ENCODE peak calls at places on chromosomes 7 and 10, in nine cellular contexts. Y, G, A, V, K, I, T, J and X are unnamed samples.

GRCh38 chr7:41097501-41097900 is 605.4 kb downstream of the INHBA start:
- DNase-seq in Y (no peak), G (no peak), A (no peak), V (no peak), K (no peak), I (no peak), T (peak), J (no peak), X (no peak)

GRCh38 chr10:95728535-95728934 is 27.4 kb upstream of the ENTPD1 start:
- DNase-seq in Y (no peak), G (no peak), A (no peak), V (no peak), K (no peak), I (no peak), T (peak), J (no peak), X (no peak)

GRCh38 chr10:124636271-124636993 is 107.7 kb downstream of the FAM53B start:
- DNase-seq in Y (no peak), G (no peak), A (no peak), V (no peak), K (no peak), I (no peak), T (no peak), J (peak), X (peak)

GRCh38 chr10:101986277-101986971 is 69.5 kb downstream of the ARMH3 start:
- DNase-seq in Y (no peak), G (no peak), A (no peak), V (no peak), K (no peak), I (no peak), T (no peak), J (no peak), X (no peak)

GRCh38 chr7:761101-761500 is 34.0 kb upstream of the PRKAR1B start:
- DNase-seq in Y (no peak), G (no peak), A (no peak), V (no peak), K (no peak), I (no peak), T (no peak), J (no peak), X (no peak)

GRCh38 chr10:35063837-35064454 is 26.2 kb downstream of the CUL2 start:
- DNase-seq in Y (no peak), G (no peak), A (no peak), V (no peak), K (no peak), I (no peak), T (no peak), J (no peak), X (no peak)

GRCh38 chr10:49066944-49067730 is 48.2 kb downstream of the VSTM4 start:
- DNase-seq in Y (no peak), G (no peak), A (no peak), V (no peak), K (no peak), I (no peak), T (no peak), J (no peak), X (no peak)

GRCh38 chr10:5565671-5566581 is 41.2 kb downstream of the CALML3 start:
- DNase-seq in Y (no peak), G (no peak), A (peak), V (no peak), K (no peak), I (no peak), T (peak), J (no peak), X (no peak)

GRCh38 chr7:1113548-1113885 is 25.6 kb downstream of the GPER1 start:
- DNase-seq in Y (no peak), G (no peak), A (peak), V (no peak), K (no peak), I (no peak), T (no peak), J (no peak), X (no peak)

GRCh38 chr10:3452234-3452633 is 279.7 kb upstream of the PITRM1 start:
- DNase-seq in Y (no peak), G (no peak), A (no peak), V (no peak), K (no peak), I (no peak), T (peak), J (peak), X (no peak)

GRCh38 chr7:136953386-136953785 is 84.9 kb downstream of the CHRM2 start:
- DNase-seq in Y (no peak), G (no peak), A (no peak), V (no peak), K (no peak), I (no peak), T (peak), J (no peak), X (no peak)

GRCh38 chr7:70738080-70738479 is 393.9 kb upstream of the GALNT17 start:
- DNase-seq in Y (no peak), G (no peak), A (no peak), V (no peak), K (no peak), I (no peak), T (peak), J (no peak), X (no peak)

GRCh38 chr7:123769371-123769770 is 20.6 kb upstream of the WASL start:
- DNase-seq in Y (no peak), G (no peak), A (no peak), V (no peak), K (peak), I (no peak), T (peak), J (no peak), X (no peak)

GRCh38 chr10:86366033-86366901 is at the start of gene GRID1:
- DNase-seq in Y (no peak), G (no peak), A (peak), V (peak), K (no peak), I (peak), T (peak), J (peak), X (peak)

GRCh38 chr10:84415539-84416244 is 87.3 kb downstream of the CCSER2 start:
- DNase-seq in Y (no peak), G (no peak), A (no peak), V (no peak), K (no peak), I (no peak), T (no peak), J (no peak), X (no peak)

GRCh38 chr7:99006739-99007424 is 128.6 kb downstream of the TRRAP start:
- DNase-seq in Y (no peak), G (no peak), A (no peak), V (no peak), K (no peak), I (no peak), T (no peak), J (no peak), X (no peak)

GRCh38 chr7:27096756-27097514 is 1.1 kb upstream of the HOXA1 start:
- DNase-seq in Y (no peak), G (no peak), A (no peak), V (no peak), K (no peak), I (no peak), T (peak), J (no peak), X (peak)

GRCh38 chr7:150322833-150323681 is at the start of the genes ACTR3C and LRRC61:
- DNase-seq in Y (peak), G (peak), A (peak), V (peak), K (no peak), I (peak), T (no peak), J (peak), X (peak)

GRCh38 chr10:53997953-53998352 is 803.1 kb downstream of the PCDH15 start:
- DNase-seq in Y (no peak), G (no peak), A (no peak), V (no peak), K (no peak), I (no peak), T (no peak), J (peak), X (no peak)

GRCh38 chr7:12942599-12942998 is 255.2 kb downstream of the ARL4A start:
- DNase-seq in Y (no peak), G (no peak), A (no peak), V (no peak), K (no peak), I (no peak), T (no peak), J (no peak), X (no peak)

GRCh38 chr7:83936056-83936703 is 258.4 kb downstream of the SEMA3A start:
- DNase-seq in Y (peak), G (no peak), A (peak), V (no peak), K (peak), I (peak), T (peak), J (peak), X (peak)

GRCh38 chr10:58909881-58910280 is 266.6 kb upstream of the PHYHIPL start:
- DNase-seq in Y (no peak), G (no peak), A (no peak), V (no peak), K (no peak), I (no peak), T (peak), J (no peak), X (no peak)

GRCh38 chr10:14386202-14386593 is 55.5 kb upstream of the FRMD4A start:
- DNase-seq in Y (no peak), G (no peak), A (no peak), V (no peak), K (no peak), I (no peak), T (peak), J (no peak), X (no peak)